ENCODE peak calls at places on chromosome 13, in four cellular contexts. One of them, this sample, is unnamed.
A peak's percentile ranks its signal among the peaks of the same experiment; 100 is the strongest.

GRCh38 chr13:34942732-34943674 is 933 bp downstream of the NBEA start:
- DNase-seq in lung: no peak
- DNase-seq in tibial artery: peak; percentile 65
- DNase-seq in ascending aorta: no peak
- DNase-seq in this sample: peak; percentile 44

GRCh38 chr13:22561581-22561980 is 619.2 kb upstream of the SGCG start:
- DNase-seq in ascending aorta: no peak
- DNase-seq in lung: no peak
- DNase-seq in tibial artery: no peak
- DNase-seq in this sample: no peak

GRCh38 chr13:98787986-98788385 is 35.5 kb upstream of the SLC15A1 start:
- DNase-seq in ascending aorta: no peak
- DNase-seq in lung: no peak
- DNase-seq in tibial artery: no peak
- DNase-seq in this sample: no peak

GRCh38 chr13:49869514-49869913 is 66.6 kb downstream of the SPRYD7 start:
- DNase-seq in tibial artery: no peak
- DNase-seq in lung: no peak
- DNase-seq in ascending aorta: no peak
- DNase-seq in this sample: no peak

GRCh38 chr13:45584816-45585215 is 30.7 kb downstream of the ERICH6B start:
- DNase-seq in ascending aorta: no peak
- DNase-seq in tibial artery: no peak
- DNase-seq in lung: no peak
- DNase-seq in this sample: no peak

GRCh38 chr13:48511621-48512232 is 21.2 kb downstream of the RCBTB2 start:
- DNase-seq in ascending aorta: no peak
- DNase-seq in tibial artery: no peak
- DNase-seq in lung: no peak
- DNase-seq in this sample: no peak

GRCh38 chr13:78254113-78254512 is 335.5 kb upstream of the EDNRB start:
- DNase-seq in ascending aorta: no peak
- DNase-seq in lung: no peak
- DNase-seq in tibial artery: no peak
- DNase-seq in this sample: no peak

GRCh38 chr13:112978561-112979405 is 9.8 kb downstream of the MCF2L start:
- DNase-seq in lung: no peak
- DNase-seq in tibial artery: no peak
- DNase-seq in ascending aorta: no peak
- DNase-seq in this sample: no peak

GRCh38 chr13:108851660-108852059 is 222.2 kb downstream of the MYO16 start:
- DNase-seq in lung: no peak
- DNase-seq in tibial artery: no peak
- DNase-seq in ascending aorta: no peak
- DNase-seq in this sample: no peak

This sample was measured in stomach.